ENCODE peak calls at places on chromosomes 12 and 14, in four cellular contexts. X is GM12878, U is GM12891, S is HL-60. Q is an unnamed sample.

GRCh38 chr12:12210983-12211382 is 55.9 kb downstream of the LRP6 start:
- DNase-seq in X (no peak), U (no peak), S (no peak), Q (no peak)

GRCh38 chr14:76946753-76947077 is 81.8 kb downstream of the IRF2BPL start:
- DNase-seq in X (no peak), U (no peak), S (no peak), Q (no peak)

GRCh38 chr12:132216354-132216987 is 72.2 kb downstream of the NOC4L start:
- DNase-seq in X (no peak), U (no peak), S (no peak), Q (no peak)

GRCh38 chr12:64883264-64884163 is 59.1 kb downstream of the TBC1D30 start:
- DNase-seq in X (peak; percentile 46), U (no peak), S (no peak), Q (peak; percentile 5)

GRCh38 chr12:95980437-95980836 is 15.7 kb downstream of the HAL start:
- DNase-seq in X (no peak), U (no peak), S (no peak), Q (no peak)

GRCh38 chr14:75968461-75968860 is 13.3 kb downstream of the TGFB3 start:
- DNase-seq in X (no peak), U (no peak), S (no peak), Q (no peak)

GRCh38 chr14:104970231-104971068 is 7.7 kb downstream of the AHNAK2 start:
- DNase-seq in X (no peak), U (no peak), S (no peak), Q (peak; percentile 39)

GRCh38 chr14:78598046-78598652 is 428.0 kb downstream of the NRXN3 start:
- DNase-seq in X (no peak), U (peak; percentile 32), S (no peak), Q (peak; percentile 73)

GRCh38 chr12:108711486-108712163 is 19.7 kb downstream of the CORO1C start:
- DNase-seq in X (no peak), U (no peak), S (no peak), Q (no peak)

GRCh38 chr14:89252887-89253532 is 164.0 kb downstream of the FOXN3 start:
- DNase-seq in X (no peak), U (no peak), S (no peak), Q (no peak)

GRCh38 chr14:87992720-87993484 is at the start of gene GALC:
- DNase-seq in X (peak; percentile 62), U (peak; percentile 78), S (no peak), Q (peak; percentile 92)

GRCh38 chr12:112170376-112170775 is 45.0 kb downstream of the TRAFD1 start:
- DNase-seq in X (no peak), U (no peak), S (no peak), Q (peak; percentile 75)

GRCh38 chr12:60197589-60197988 is 601.8 kb downstream of the SLC16A7 start:
- DNase-seq in X (no peak), U (no peak), S (no peak), Q (no peak)
- TF ChIP-seq SPI1 in X (no peak), U (no peak), S (no peak), Q (no peak)

DNA sequence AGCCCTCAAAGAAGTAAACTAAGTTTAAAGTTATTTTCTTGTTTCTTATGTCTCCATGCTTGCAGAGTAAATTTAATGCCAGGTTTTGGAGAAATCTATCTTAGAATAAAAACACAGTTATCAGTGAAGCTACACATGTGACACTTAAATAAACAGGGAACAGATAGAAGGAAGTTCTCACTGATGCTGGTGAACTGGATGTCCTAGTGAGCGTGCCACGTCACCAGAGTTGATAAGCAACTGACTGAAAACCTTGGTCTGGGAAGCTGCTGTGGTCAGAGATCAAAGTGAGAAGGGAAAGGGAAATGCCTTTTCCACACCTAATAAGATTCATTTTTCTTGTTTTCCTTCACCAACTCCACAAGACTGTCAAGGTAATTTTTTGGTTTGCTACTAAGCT is 74.8 kb upstream of the PCED1B start:
- DNase-seq in X (no peak), U (no peak), S (no peak), Q (peak; percentile 16)
- TF ChIP-seq SPI1 in X (no peak), U (no peak), S (no peak), Q (no peak)

GRCh38 chr14:92619671-92620437 is 106.3 kb downstream of the RIN3 start:
- DNase-seq in X (no peak), U (no peak), S (no peak), Q (no peak)
- TF ChIP-seq SPI1 in X (no peak), U (no peak), S (no peak), Q (no peak)

GRCh38 chr14:23122086-23122485 is 3.0 kb upstream of the CEBPE start:
- DNase-seq in X (no peak), U (no peak), S (no peak), Q (no peak)
- TF ChIP-seq SPI1 in X (no peak), U (no peak), S (no peak), Q (no peak)

Q was measured in K562.